ENCODE peak calls at places on chromosomes 3 and 15, in four cellular contexts. One of them, this sample, is unnamed.

GRCh38 chr15:34621675-34622074 is 38.2 kb upstream of the GOLGA8B start:
- DNase-seq in SK-N-SH: peak; percentile 14
- DNase-seq in K562: peak; percentile 78
- DNase-seq in GM12878: no peak
- DNase-seq in this sample: no peak

GRCh38 chr3:138398791-138399575 is 35.4 kb upstream of the ESYT3 start:
- DNase-seq in GM12878: no peak
- DNase-seq in SK-N-SH: no peak
- DNase-seq in K562: no peak
- DNase-seq in this sample: no peak

GRCh38 chr3:16305121-16305541 is 40.1 kb downstream of the OXNAD1 start:
- DNase-seq in SK-N-SH: no peak
- DNase-seq in GM12878: no peak
- DNase-seq in K562: peak; percentile 51
- DNase-seq in this sample: no peak

GRCh38 chr3:70726096-70726745 is 413.8 kb upstream of the MDFIC2 start:
- DNase-seq in K562: no peak
- DNase-seq in GM12878: no peak
- DNase-seq in SK-N-SH: no peak
- DNase-seq in this sample: no peak

GRCh38 chr15:36334059-36334458 is 245.4 kb upstream of the CDIN1 start:
- DNase-seq in GM12878: no peak
- DNase-seq in K562: peak; percentile 58
- DNase-seq in SK-N-SH: no peak
- DNase-seq in this sample: no peak

GRCh38 chr3:3461317-3461716 is 281.8 kb upstream of the CRBN start:
- DNase-seq in K562: no peak
- DNase-seq in GM12878: no peak
- DNase-seq in SK-N-SH: no peak
- DNase-seq in this sample: no peak

GRCh38 chr3:145383416-145383815 is 777.6 kb downstream of the PLOD2 start:
- DNase-seq in K562: no peak
- DNase-seq in GM12878: no peak
- DNase-seq in SK-N-SH: no peak
- DNase-seq in this sample: no peak

GRCh38 chr15:72781621-72782020 is 1.9 kb downstream of the ADPGK start:
- DNase-seq in SK-N-SH: no peak
- DNase-seq in GM12878: no peak
- DNase-seq in K562: no peak
- DNase-seq in this sample: no peak

GRCh38 chr3:54358327-54358726 is 236.0 kb downstream of the CACNA2D3 start:
- DNase-seq in SK-N-SH: no peak
- DNase-seq in K562: no peak
- DNase-seq in GM12878: no peak
- DNase-seq in this sample: no peak

GRCh38 chr3:53168175-53168923 is 7.3 kb downstream of the PRKCD start:
- DNase-seq in GM12878: no peak
- DNase-seq in SK-N-SH: no peak
- DNase-seq in K562: no peak
- DNase-seq in this sample: peak; percentile 29

GRCh38 chr15:80507131-80507530 is 102.9 kb downstream of the ARNT2 start:
- DNase-seq in K562: no peak
- DNase-seq in GM12878: no peak
- DNase-seq in SK-N-SH: no peak
- DNase-seq in this sample: no peak

GRCh38 chr3:124246949-124247348 is 255.0 kb upstream of the ROPN1 start:
- DNase-seq in SK-N-SH: no peak
- DNase-seq in GM12878: no peak
- DNase-seq in K562: peak; percentile 9
- DNase-seq in this sample: peak; percentile 21

GRCh38 chr3:126040386-126040785 is 43.5 kb downstream of the SLC41A3 start:
- DNase-seq in K562: no peak
- DNase-seq in SK-N-SH: no peak
- DNase-seq in GM12878: no peak
- DNase-seq in this sample: no peak

GRCh38 chr3:37170097-37170496 is 4.3 kb downstream of the LRRFIP2 start:
- DNase-seq in K562: no peak
- DNase-seq in GM12878: no peak
- DNase-seq in SK-N-SH: no peak
- DNase-seq in this sample: no peak

GRCh38 chr15:78007965-78008886 is 69.3 kb downstream of the TBC1D2B start:
- DNase-seq in GM12878: no peak
- DNase-seq in K562: no peak
- DNase-seq in SK-N-SH: no peak
- DNase-seq in this sample: no peak

GRCh38 chr3:177338697-177339219 is 141.5 kb upstream of the TBL1XR1 start:
- DNase-seq in SK-N-SH: no peak
- DNase-seq in K562: peak; percentile 91
- DNase-seq in GM12878: no peak
- DNase-seq in this sample: no peak

GRCh38 chr15:25331860-25332259 is 107.0 kb downstream of the UBE3A start:
- DNase-seq in SK-N-SH: no peak
- DNase-seq in K562: peak; percentile 18
- DNase-seq in GM12878: no peak
- DNase-seq in this sample: no peak

GRCh38 chr3:44499149-44499898 is 21.9 kb upstream of the ZNF445 start:
- DNase-seq in GM12878: no peak
- DNase-seq in K562: no peak
- DNase-seq in SK-N-SH: no peak
- DNase-seq in this sample: no peak

GRCh38 chr3:133574260-133574881 is 885 bp downstream of the CDV3 start:
- DNase-seq in SK-N-SH: peak; percentile 85
- DNase-seq in GM12878: peak; percentile 58
- DNase-seq in K562: peak; percentile 60
- DNase-seq in this sample: peak; percentile 69

GRCh38 chr3:65968996-65969395 is 69.7 kb downstream of the MAGI1 start:
- DNase-seq in K562: no peak
- DNase-seq in GM12878: no peak
- DNase-seq in SK-N-SH: no peak
- DNase-seq in this sample: no peak

GRCh38 chr3:187165144-187165543 is 25.8 kb upstream of the RPL39L start:
- DNase-seq in K562: peak; percentile 70
- DNase-seq in SK-N-SH: peak; percentile 41
- DNase-seq in GM12878: no peak
- DNase-seq in this sample: peak; percentile 53

GRCh38 chr3:81249540-81250029 is 511.9 kb downstream of the GBE1 start:
- DNase-seq in SK-N-SH: no peak
- DNase-seq in K562: no peak
- DNase-seq in GM12878: no peak
- DNase-seq in this sample: no peak

GRCh38 chr3:71299160-71299559 is 284.4 kb downstream of the FOXP1 start:
- DNase-seq in GM12878: no peak
- DNase-seq in K562: no peak
- DNase-seq in SK-N-SH: no peak
- DNase-seq in this sample: no peak

GRCh38 chr15:61700803-61701202 is 359.4 kb downstream of the VPS13C start:
- DNase-seq in K562: no peak
- DNase-seq in GM12878: no peak
- DNase-seq in SK-N-SH: no peak
- DNase-seq in this sample: no peak

GRCh38 chr3:56976666-56977560 is 83.6 kb upstream of the SPATA12 start:
- DNase-seq in SK-N-SH: peak; percentile 82
- DNase-seq in GM12878: no peak
- DNase-seq in K562: no peak
- DNase-seq in this sample: no peak

GRCh38 chr3:33883538-33884203 is 85.2 kb downstream of the PDCD6IP start:
- DNase-seq in SK-N-SH: peak; percentile 32
- DNase-seq in GM12878: no peak
- DNase-seq in K562: peak; percentile 76
- DNase-seq in this sample: no peak

GRCh38 chr15:66102563-66103292 is 150.8 kb downstream of the MEGF11 start:
- DNase-seq in K562: no peak
- DNase-seq in GM12878: no peak
- DNase-seq in SK-N-SH: no peak
- DNase-seq in this sample: no peak

GRCh38 chr15:89171136-89172072 is 50.0 kb downstream of the RLBP1 start:
- DNase-seq in SK-N-SH: peak; percentile 60
- DNase-seq in K562: peak; percentile 67
- DNase-seq in GM12878: no peak
- DNase-seq in this sample: peak; percentile 83

GRCh38 chr3:58023536-58023935 is 15.3 kb downstream of the FLNB start:
- DNase-seq in GM12878: no peak
- DNase-seq in K562: no peak
- DNase-seq in SK-N-SH: no peak
- DNase-seq in this sample: no peak

GRCh38 chr15:60370804-60371700 is 26.7 kb downstream of the ANXA2 start:
- DNase-seq in SK-N-SH: no peak
- DNase-seq in GM12878: no peak
- DNase-seq in K562: no peak
- DNase-seq in this sample: no peak

GRCh38 chr15:58229297-58229768 is 91.2 kb downstream of the AQP9 start:
- DNase-seq in K562: no peak
- DNase-seq in GM12878: no peak
- DNase-seq in SK-N-SH: no peak
- DNase-seq in this sample: no peak

GRCh38 chr3:158168996-158169573 is 59.2 kb downstream of the RSRC1 start:
- DNase-seq in K562: peak; percentile 8
- DNase-seq in SK-N-SH: no peak
- DNase-seq in GM12878: no peak
- DNase-seq in this sample: no peak

GRCh38 chr15:47179988-47180387 is 537.3 kb upstream of the SEMA6D start:
- DNase-seq in GM12878: no peak
- DNase-seq in K562: no peak
- DNase-seq in SK-N-SH: no peak
- DNase-seq in this sample: no peak

GRCh38 chr3:193960485-193961172 is 175.3 kb upstream of the HES1 start:
- DNase-seq in K562: no peak
- DNase-seq in GM12878: no peak
- DNase-seq in SK-N-SH: no peak
- DNase-seq in this sample: no peak

GRCh38 chr3:14836049-14836468 is 17.3 kb downstream of the FGD5 start:
- DNase-seq in K562: peak; percentile 95
- DNase-seq in SK-N-SH: no peak
- DNase-seq in GM12878: no peak
- DNase-seq in this sample: no peak

GRCh38 chr3:51374456-51374855 is 10.6 kb upstream of the MANF start:
- DNase-seq in SK-N-SH: no peak
- DNase-seq in GM12878: no peak
- DNase-seq in K562: no peak
- DNase-seq in this sample: no peak

GRCh38 chr3:101902041-101902440 is 52.7 kb downstream of the NFKBIZ start:
- DNase-seq in GM12878: no peak
- DNase-seq in SK-N-SH: no peak
- DNase-seq in K562: no peak
- DNase-seq in this sample: no peak

GRCh38 chr3:42544492-42545283 is 37.1 kb downstream of the SEC22C start:
- DNase-seq in GM12878: no peak
- DNase-seq in SK-N-SH: no peak
- DNase-seq in K562: no peak
- DNase-seq in this sample: no peak

GRCh38 chr15:57440799-57441198 is 64.5 kb downstream of the CGNL1 start:
- DNase-seq in SK-N-SH: no peak
- DNase-seq in K562: no peak
- DNase-seq in GM12878: no peak
- DNase-seq in this sample: no peak

GRCh38 chr15:60589253-60589652 is 110.3 kb upstream of the ICE2 start:
- DNase-seq in GM12878: no peak
- DNase-seq in SK-N-SH: no peak
- DNase-seq in K562: no peak
- DNase-seq in this sample: no peak

GRCh38 chr3:140252812-140253656 is 318.0 kb downstream of the CLSTN2 start:
- DNase-seq in K562: no peak
- DNase-seq in SK-N-SH: no peak
- DNase-seq in GM12878: no peak
- DNase-seq in this sample: no peak

DNA sequence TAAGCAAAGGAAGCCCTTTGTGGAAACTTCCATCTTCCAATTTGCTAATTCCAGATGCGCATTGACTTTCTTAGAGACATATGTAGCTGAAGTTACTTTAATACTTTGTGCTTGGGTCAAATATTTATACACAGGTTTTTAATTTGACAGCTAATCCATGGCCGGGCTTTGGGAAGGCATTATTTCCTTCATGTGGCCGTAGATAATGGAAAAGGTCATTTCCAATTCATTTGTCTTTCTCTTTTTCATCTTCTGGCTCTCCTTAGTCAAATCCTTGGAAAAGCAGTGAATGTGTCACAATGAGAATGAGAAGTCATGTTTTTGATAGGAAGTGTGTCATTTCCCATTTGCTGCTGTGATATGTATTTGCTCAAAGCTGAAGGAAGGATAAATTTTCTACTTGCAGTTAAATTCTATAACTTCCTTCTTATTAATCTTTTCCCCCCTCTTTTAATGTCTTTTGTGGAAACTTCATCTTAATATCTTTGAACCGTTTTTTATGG is 323.3 kb downstream of the CLSTN2 start:
- DNase-seq in GM12878: no peak
- DNase-seq in SK-N-SH: no peak
- DNase-seq in K562: no peak
- DNase-seq in this sample: no peak
- TF ChIP-seq USF1 in GM12878: no peak
- TF ChIP-seq USF1 in SK-N-SH: no peak
- TF ChIP-seq USF1 in K562: no peak
- TF ChIP-seq USF1 in this sample: no peak

DNA sequence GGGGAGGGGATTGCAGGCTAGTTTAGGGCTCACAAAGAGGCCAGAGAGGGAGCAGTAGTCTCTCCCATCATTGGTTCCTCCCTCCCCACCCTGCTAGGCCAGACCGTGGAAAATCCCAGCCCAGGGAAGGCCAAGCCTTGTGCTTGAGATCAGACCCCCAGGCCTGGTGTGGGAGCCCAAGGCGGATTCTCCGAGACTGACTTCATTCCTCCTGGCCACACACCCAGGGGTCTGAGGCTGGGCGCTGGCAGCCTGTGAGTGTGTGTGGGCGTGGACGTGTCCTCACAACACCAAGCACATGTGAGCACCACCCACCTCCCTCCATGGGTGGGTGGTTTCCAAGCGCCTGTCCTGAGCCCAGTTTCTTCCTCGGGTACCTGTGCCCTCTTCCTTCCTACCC is 4.1 kb downstream of the LOXL1 start:
- DNase-seq in K562: no peak
- DNase-seq in SK-N-SH: no peak
- DNase-seq in GM12878: no peak
- DNase-seq in this sample: no peak
- TF ChIP-seq USF1 in K562: no peak
- TF ChIP-seq USF1 in SK-N-SH: no peak
- TF ChIP-seq USF1 in GM12878: no peak
- TF ChIP-seq USF1 in this sample: no peak

DNA sequence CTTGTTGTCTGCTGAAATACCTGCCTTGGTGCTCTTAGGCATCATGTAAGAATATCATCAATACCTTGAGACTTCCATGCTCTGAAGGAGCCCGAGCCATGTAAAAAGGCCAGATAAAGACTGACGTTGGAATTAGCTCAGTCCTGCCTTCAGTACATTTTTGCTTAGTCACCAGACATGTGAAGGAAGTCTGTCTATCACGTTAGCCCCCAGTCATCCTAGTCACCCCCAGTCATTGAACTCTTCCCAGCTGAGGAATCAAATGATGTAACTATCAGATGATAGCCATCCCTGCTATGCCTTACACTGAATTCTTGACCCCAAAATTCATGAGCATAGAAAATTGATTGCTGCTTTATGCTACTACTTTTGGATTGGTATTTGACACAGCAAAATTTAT is 351.2 kb upstream of the SGO1 start:
- DNase-seq in K562: peak; percentile 45
- DNase-seq in SK-N-SH: no peak
- DNase-seq in GM12878: no peak
- DNase-seq in this sample: no peak
- TF ChIP-seq USF1 in K562: no peak
- TF ChIP-seq USF1 in SK-N-SH: no peak
- TF ChIP-seq USF1 in GM12878: no peak
- TF ChIP-seq USF1 in this sample: no peak

GRCh38 chr3:13537926-13538325 is 11.0 kb upstream of the FBLN2 start:
- DNase-seq in SK-N-SH: no peak
- DNase-seq in K562: no peak
- DNase-seq in GM12878: no peak
- DNase-seq in this sample: no peak
- TF ChIP-seq USF1 in SK-N-SH: no peak
- TF ChIP-seq USF1 in K562: no peak
- TF ChIP-seq USF1 in GM12878: no peak
- TF ChIP-seq USF1 in this sample: no peak

This sample was measured in WTC11.